ENCODE peak calls at places on chromosome 14, in eight cellular contexts. F is neural progenitor cell, D is activated B cell treated with CpG ODN at 0.5 μM for 24 hours, E is astrocyte of the spinal cord, M is hepatocyte, X is progenitor cell of endocrine pancreas, Q is bronchial epithelial cell, R is IMR-90. G is an unnamed sample.

GRCh38 chr14:50830932-50831703 is at the start of gene NIN:
- DNase-seq in X (peak; percentile 58), R (peak; percentile 73), D (peak; percentile 81), Q (peak; percentile 52), M (peak; percentile 92), F (peak; percentile 93), E (peak; percentile 71), G (peak; percentile 80)

GRCh38 chr14:51783765-51784164 is 76.6 kb upstream of the GNG2 start:
- DNase-seq in X (no peak), D (no peak), R (peak; percentile 82), E (peak; percentile 26), Q (peak; percentile 49), F (no peak), M (no peak), G (peak; percentile 54)

GRCh38 chr14:74619672-74620131 is 7.7 kb upstream of the LTBP2 start:
- DNase-seq in Q (peak; percentile 52), F (no peak), X (no peak), D (no peak), R (peak; percentile 98), E (peak; percentile 98), M (peak; percentile 80), G (peak; percentile 93)

GRCh38 chr14:43356984-43357545 is 1150.0 kb downstream of the FSCB start:
- DNase-seq in M (no peak), D (no peak), F (no peak), X (no peak), Q (no peak), R (no peak), E (no peak), G (no peak)

GRCh38 chr14:35534130-35534883 is at the start of gene INSM2:
- DNase-seq in D (peak; percentile 15), X (peak; percentile 11), E (no peak), M (no peak), Q (peak; percentile 4), R (peak; percentile 5), F (peak; percentile 25), G (peak; percentile 51)

GRCh38 chr14:94372021-94372605 is 16.3 kb downstream of the SERPINA1 start:
- DNase-seq in R (no peak), D (no peak), F (peak; percentile 47), E (no peak), M (no peak), Q (no peak), X (no peak), G (no peak)

GRCh38 chr14:59140441-59140840 is 48.0 kb upstream of the DAAM1 start:
- DNase-seq in Q (no peak), F (no peak), D (no peak), X (no peak), R (no peak), M (no peak), E (no peak), G (no peak)

GRCh38 chr14:20262642-20263128 is 23.6 kb downstream of the OR11H4 start:
- DNase-seq in R (peak; percentile 46), M (no peak), Q (peak; percentile 97), E (no peak), X (no peak), D (no peak), F (no peak), G (peak; percentile 89)

GRCh38 chr14:21846227-21846885 is 172.7 kb upstream of the OR4E1 start:
- DNase-seq in R (peak; percentile 0), F (peak; percentile 65), Q (no peak), D (peak; percentile 18), M (peak; percentile 28), E (no peak), X (no peak), G (peak; percentile 45)

GRCh38 chr14:104634886-104635570 is 30.5 kb upstream of the TMEM179 start:
- DNase-seq in Q (no peak), X (no peak), E (no peak), M (no peak), D (no peak), R (no peak), F (no peak), G (no peak)

GRCh38 chr14:60215127-60215444 is 33.9 kb upstream of the PPM1A start:
- DNase-seq in F (no peak), R (no peak), X (no peak), M (no peak), E (no peak), Q (no peak), D (no peak), G (no peak)

GRCh38 chr14:90453401-90453951 is 56.6 kb downstream of the CALM1 start:
- DNase-seq in M (peak; percentile 44), F (no peak), D (no peak), E (peak; percentile 16), R (no peak), X (no peak), Q (no peak), G (no peak)

GRCh38 chr14:20818861-20819260 is 16.2 kb upstream of the RNASE1 start:
- DNase-seq in R (no peak), M (no peak), Q (no peak), E (no peak), D (no peak), F (no peak), X (no peak), G (no peak)

GRCh38 chr14:53808042-53808441 is 148.6 kb downstream of the BMP4 start:
- DNase-seq in M (no peak), R (no peak), Q (no peak), D (no peak), F (no peak), E (peak; percentile 4), X (no peak), G (no peak)

GRCh38 chr14:77264466-77265186 is 6.4 kb downstream of the NGB start:
- DNase-seq in D (no peak), R (no peak), F (no peak), X (no peak), E (no peak), Q (no peak), M (no peak), G (no peak)

GRCh38 chr14:96888593-96888992 is 91.4 kb downstream of the VRK1 start:
- DNase-seq in E (peak; percentile 11), F (peak; percentile 73), Q (no peak), M (no peak), X (no peak), D (no peak), R (no peak), G (no peak)

GRCh38 chr14:75459099-75459741 is 31.4 kb downstream of the JDP2 start:
- DNase-seq in M (no peak), Q (no peak), R (no peak), D (no peak), X (no peak), E (no peak), F (no peak), G (no peak)

GRCh38 chr14:33909380-33910084 is 41.3 kb downstream of the EGLN3 start:
- DNase-seq in D (no peak), F (no peak), R (no peak), X (no peak), Q (no peak), M (peak; percentile 23), E (no peak), G (no peak)

GRCh38 chr14:55799523-55800095 is 219.6 kb downstream of the KTN1 start:
- DNase-seq in F (no peak), E (no peak), X (no peak), R (no peak), M (no peak), Q (no peak), D (no peak), G (no peak)

GRCh38 chr14:95291859-95292542 is 27.7 kb downstream of the CLMN start:
- DNase-seq in X (no peak), Q (peak; percentile 85), E (peak; percentile 73), F (no peak), R (peak; percentile 21), M (no peak), D (no peak), G (peak; percentile 92)

GRCh38 chr14:94079891-94080605 is 954 bp downstream of the DDX24 start:
- DNase-seq in X (no peak), E (peak; percentile 50), M (no peak), Q (peak; percentile 33), R (peak; percentile 42), D (no peak), F (no peak), G (no peak)

GRCh38 chr14:89417469-89418225 is 614 bp upstream of the FOXN3 start:
- DNase-seq in X (peak; percentile 30), E (peak; percentile 50), Q (peak; percentile 56), D (peak; percentile 70), M (peak; percentile 68), R (peak; percentile 33), F (peak; percentile 57), G (peak; percentile 72)

GRCh38 chr14:101191086-101191881 is 287.8 kb upstream of the RTL1 start:
- DNase-seq in X (no peak), E (no peak), M (no peak), Q (no peak), D (no peak), R (no peak), F (no peak), G (no peak)

GRCh38 chr14:23729720-23730387 is 93.7 kb downstream of the DHRS2 start:
- DNase-seq in Q (no peak), X (no peak), F (no peak), R (no peak), D (no peak), M (no peak), E (no peak), G (no peak)
- TF ChIP-seq CTCF in Q (peak; percentile 3), X (peak; percentile 9), F (no peak), R (no peak), D (no peak), M (no peak), E (no peak), G (no peak)

DNA sequence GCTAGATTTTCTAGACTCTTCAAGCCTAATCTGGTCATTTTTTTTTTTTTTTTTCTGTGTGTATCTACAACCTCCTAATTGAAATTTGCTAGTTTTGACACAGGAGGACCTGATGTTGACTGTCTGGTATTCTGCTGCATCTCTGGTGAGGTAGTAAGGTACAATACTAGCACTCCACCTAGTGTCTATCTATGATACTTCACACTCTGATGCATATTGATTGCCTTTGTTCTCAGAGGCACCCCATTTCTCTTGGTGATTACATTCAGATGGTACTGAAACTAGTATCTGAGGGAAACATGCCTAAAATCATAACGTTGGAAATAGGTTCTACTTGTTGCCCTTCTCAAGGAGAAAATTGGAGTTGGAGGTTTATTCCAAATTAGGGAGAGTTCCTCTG is 930.5 kb upstream of the NOVA1 start:
- DNase-seq in X (no peak), E (peak; percentile 30), F (peak; percentile 62), D (no peak), R (no peak), Q (peak; percentile 30), M (peak; percentile 44), G (peak; percentile 57)
- TF ChIP-seq CTCF in X (peak; percentile 76), E (peak; percentile 53), F (peak; percentile 65), D (no peak), R (no peak), Q (peak; percentile 34), M (peak; percentile 55), G (peak; percentile 66)

DNA sequence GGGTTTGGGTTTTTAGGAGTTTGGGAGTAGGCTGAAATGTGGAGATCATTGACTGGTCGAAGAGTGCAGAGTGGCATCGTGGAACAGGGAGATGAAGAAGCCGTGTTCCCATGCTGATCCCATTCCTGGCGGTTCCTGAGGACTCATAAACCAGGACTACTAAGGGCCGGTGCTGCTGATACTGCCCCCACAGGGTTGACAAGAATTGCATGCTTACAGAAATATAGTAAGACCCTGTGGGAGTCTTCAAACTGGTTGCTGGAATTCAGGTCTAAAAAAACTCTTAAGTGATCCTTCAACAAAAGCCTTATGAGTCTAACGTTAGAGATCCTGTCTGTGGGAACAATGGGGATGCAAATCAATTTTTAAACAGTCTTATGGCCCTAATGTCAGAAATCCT is 64.0 kb upstream of the ARHGAP5 start:
- DNase-seq in X (no peak), D (no peak), E (no peak), R (no peak), Q (no peak), M (no peak), F (peak; percentile 44), G (no peak)
- TF ChIP-seq CTCF in X (peak; percentile 36), D (no peak), E (peak; percentile 17), R (no peak), Q (peak; percentile 3), M (no peak), F (peak; percentile 47), G (no peak)

GRCh38 chr14:73176673-73177072 is 40.4 kb downstream of the PSEN1 start:
- DNase-seq in R (no peak), F (no peak), D (no peak), E (no peak), Q (no peak), M (no peak), X (no peak), G (no peak)
- TF ChIP-seq CTCF in R (no peak), F (no peak), D (no peak), E (no peak), Q (no peak), M (no peak), X (no peak), G (no peak)